ENCODE peak calls at places on chromosome 10, in seven cellular contexts. One of them, this sample, is unnamed. For H3K4me1, the result is how much of the 10 kb centered on the place peaks cover.

GRCh38 chr10:69880301-69881081 is 78.8 kb downstream of the COL13A1 start:
- DNase-seq in Peyer's patch: no peak
- DNase-seq in transverse colon: no peak
- DNase-seq in heart left ventricle: no peak
- DNase-seq in heart right ventricle: no peak
- DNase-seq in fibroblast of lung: no peak
- DNase-seq in PC-3: no peak
- DNase-seq in this sample: peak

GRCh38 chr10:45375716-45376231 is 1.8 kb downstream of the ALOX5 start:
- DNase-seq in Peyer's patch: no peak
- DNase-seq in transverse colon: no peak
- DNase-seq in heart left ventricle: no peak
- DNase-seq in heart right ventricle: no peak
- DNase-seq in fibroblast of lung: no peak
- DNase-seq in PC-3: no peak
- DNase-seq in this sample: no peak

GRCh38 chr10:86411852-86412550 is 45.4 kb upstream of the GRID1 start:
- DNase-seq in Peyer's patch: no peak
- DNase-seq in transverse colon: no peak
- DNase-seq in heart left ventricle: no peak
- DNase-seq in heart right ventricle: no peak
- DNase-seq in fibroblast of lung: no peak
- DNase-seq in PC-3: no peak
- DNase-seq in this sample: no peak

GRCh38 chr10:58064714-58065528 is 202.8 kb downstream of the IPMK start:
- DNase-seq in Peyer's patch: no peak
- DNase-seq in transverse colon: no peak
- DNase-seq in heart left ventricle: no peak
- DNase-seq in heart right ventricle: peak
- DNase-seq in fibroblast of lung: peak
- DNase-seq in PC-3: peak
- DNase-seq in this sample: no peak

GRCh38 chr10:75187961-75188426 is 22.6 kb upstream of the VDAC2 start:
- DNase-seq in Peyer's patch: peak
- DNase-seq in transverse colon: peak
- DNase-seq in heart left ventricle: peak
- DNase-seq in heart right ventricle: peak
- DNase-seq in fibroblast of lung: peak
- DNase-seq in PC-3: peak
- DNase-seq in this sample: peak

GRCh38 chr10:43252785-43253341 is 14.0 kb downstream of the RASGEF1A start:
- DNase-seq in Peyer's patch: peak
- DNase-seq in transverse colon: no peak
- DNase-seq in heart left ventricle: peak
- DNase-seq in heart right ventricle: peak
- DNase-seq in fibroblast of lung: no peak
- DNase-seq in PC-3: no peak
- DNase-seq in this sample: no peak

GRCh38 chr10:76035010-76035727 is 603.7 kb downstream of the LRMDA start:
- DNase-seq in Peyer's patch: no peak
- DNase-seq in transverse colon: no peak
- DNase-seq in heart left ventricle: no peak
- DNase-seq in heart right ventricle: no peak
- DNase-seq in fibroblast of lung: no peak
- DNase-seq in PC-3: no peak
- DNase-seq in this sample: no peak

GRCh38 chr10:91022390-91022789 is 101.5 kb upstream of the ANKRD1 start:
- DNase-seq in Peyer's patch: no peak
- DNase-seq in transverse colon: no peak
- DNase-seq in heart left ventricle: no peak
- DNase-seq in heart right ventricle: no peak
- DNase-seq in fibroblast of lung: no peak
- DNase-seq in PC-3: no peak
- DNase-seq in this sample: no peak

GRCh38 chr10:49083256-49083655 is 32.1 kb downstream of the VSTM4 start:
- DNase-seq in Peyer's patch: no peak
- DNase-seq in transverse colon: no peak
- DNase-seq in heart left ventricle: peak
- DNase-seq in heart right ventricle: peak
- DNase-seq in fibroblast of lung: peak
- DNase-seq in PC-3: no peak
- DNase-seq in this sample: peak

GRCh38 chr10:110206988-110207804 is at the start of gene MXI1:
- DNase-seq in Peyer's patch: peak
- DNase-seq in transverse colon: peak
- DNase-seq in heart left ventricle: peak
- DNase-seq in heart right ventricle: peak
- DNase-seq in fibroblast of lung: peak
- DNase-seq in PC-3: peak
- DNase-seq in this sample: peak

GRCh38 chr10:74202356-74202755 is 51.3 kb downstream of the ADK start:
- DNase-seq in Peyer's patch: no peak
- DNase-seq in transverse colon: no peak
- DNase-seq in heart left ventricle: no peak
- DNase-seq in heart right ventricle: no peak
- DNase-seq in fibroblast of lung: peak
- DNase-seq in PC-3: no peak
- DNase-seq in this sample: no peak

GRCh38 chr10:86769991-86770390 is 13.6 kb downstream of the BMPR1A start:
- DNase-seq in Peyer's patch: no peak
- DNase-seq in transverse colon: no peak
- DNase-seq in heart left ventricle: no peak
- DNase-seq in heart right ventricle: no peak
- DNase-seq in fibroblast of lung: no peak
- DNase-seq in PC-3: no peak
- DNase-seq in this sample: no peak

DNA sequence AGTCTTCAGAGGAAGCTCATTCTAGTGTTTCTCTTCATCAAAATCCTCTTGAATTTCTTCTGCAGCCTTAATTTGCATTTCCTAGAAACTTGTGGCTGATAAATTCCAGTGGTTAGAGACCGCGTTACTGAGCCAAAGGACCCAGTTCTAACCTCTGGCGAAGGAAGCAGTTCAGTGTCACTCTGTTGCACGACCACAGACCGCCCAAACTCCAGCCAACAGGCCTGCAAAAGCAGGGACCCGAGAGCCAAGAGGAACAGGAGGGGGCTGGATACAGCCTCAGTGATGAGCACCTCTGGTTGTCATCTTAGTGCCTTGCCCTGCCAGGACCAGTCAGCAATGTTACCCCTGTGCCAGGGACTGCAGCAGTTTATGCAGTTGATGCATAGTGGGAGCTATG is 70.0 kb downstream of the AFAP1L2 start:
- DNase-seq in Peyer's patch: no peak
- DNase-seq in transverse colon: no peak
- DNase-seq in heart left ventricle: no peak
- DNase-seq in heart right ventricle: no peak
- DNase-seq in fibroblast of lung: no peak
- DNase-seq in PC-3: no peak
- DNase-seq in this sample: peak
- H3K4me1 ChIP-seq in Peyer's patch: under half
- H3K4me1 ChIP-seq in transverse colon: under half
- H3K4me1 ChIP-seq in heart left ventricle: under half
- H3K4me1 ChIP-seq in heart right ventricle: under half
- H3K4me1 ChIP-seq in fibroblast of lung: under half
- H3K4me1 ChIP-seq in PC-3: under half
- H3K4me1 ChIP-seq in this sample: under half

GRCh38 chr10:80464557-80465466 is 10.7 kb downstream of the TSPAN14 start:
- DNase-seq in Peyer's patch: peak
- DNase-seq in transverse colon: no peak
- DNase-seq in heart left ventricle: peak
- DNase-seq in heart right ventricle: peak
- DNase-seq in fibroblast of lung: no peak
- DNase-seq in PC-3: no peak
- DNase-seq in this sample: peak

GRCh38 chr10:80468002-80468401 is 13.9 kb downstream of the TSPAN14 start:
- DNase-seq in Peyer's patch: peak
- DNase-seq in transverse colon: peak
- DNase-seq in heart left ventricle: peak
- DNase-seq in heart right ventricle: peak
- DNase-seq in fibroblast of lung: no peak
- DNase-seq in PC-3: no peak
- DNase-seq in this sample: peak

GRCh38 chr10:80466724-80467326 is 12.7 kb downstream of the TSPAN14 start:
- DNase-seq in Peyer's patch: no peak
- DNase-seq in transverse colon: no peak
- DNase-seq in heart left ventricle: no peak
- DNase-seq in heart right ventricle: no peak
- DNase-seq in fibroblast of lung: no peak
- DNase-seq in PC-3: no peak
- DNase-seq in this sample: no peak

GRCh38 chr10:80463868-80464267 is 9.8 kb downstream of the TSPAN14 start:
- DNase-seq in Peyer's patch: peak
- DNase-seq in transverse colon: no peak
- DNase-seq in heart left ventricle: no peak
- DNase-seq in heart right ventricle: no peak
- DNase-seq in fibroblast of lung: no peak
- DNase-seq in PC-3: no peak
- DNase-seq in this sample: no peak

DNA sequence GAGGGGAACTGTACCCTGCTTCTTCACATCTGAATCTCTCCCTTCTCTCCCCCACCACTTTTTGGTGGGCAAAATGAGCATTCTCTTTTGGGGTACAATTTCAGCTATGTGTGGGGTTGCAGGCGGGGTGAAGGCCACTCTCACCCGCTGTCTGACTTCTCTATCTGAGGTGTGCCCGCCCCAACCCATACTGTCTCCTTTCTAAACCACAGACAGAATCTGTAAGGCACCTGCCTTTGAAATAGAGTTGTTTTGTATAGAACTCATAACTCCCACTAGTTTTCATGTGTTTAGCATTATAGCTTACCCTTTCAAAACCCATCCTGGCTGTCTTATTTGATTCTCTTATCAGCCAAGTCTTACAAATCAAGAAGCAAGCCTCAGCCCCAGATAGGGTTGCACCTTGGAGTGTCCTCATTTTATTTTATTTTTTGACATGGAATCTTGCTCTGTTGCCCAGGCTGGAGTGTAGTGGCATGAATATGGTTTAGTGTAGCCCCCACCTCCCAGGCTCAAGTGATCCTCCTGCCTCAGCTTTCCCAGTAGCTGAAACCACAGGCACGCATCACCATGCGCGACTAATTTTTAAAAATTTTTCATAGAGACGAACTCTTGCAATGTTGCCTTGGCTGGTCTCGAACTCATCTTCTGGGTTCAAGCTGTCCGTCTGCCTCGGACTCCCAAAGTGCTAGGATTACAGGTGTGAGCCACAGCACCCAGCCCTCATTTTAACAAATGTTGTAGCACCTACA is 11.9 kb downstream of the TSPAN14 start:
- DNase-seq in Peyer's patch: peak
- DNase-seq in transverse colon: no peak
- DNase-seq in heart left ventricle: no peak
- DNase-seq in heart right ventricle: no peak
- DNase-seq in fibroblast of lung: no peak
- DNase-seq in PC-3: no peak
- DNase-seq in this sample: peak
- H3K4me1 ChIP-seq in Peyer's patch: under half
- H3K4me1 ChIP-seq in transverse colon: half or more
- H3K4me1 ChIP-seq in heart left ventricle: half or more
- H3K4me1 ChIP-seq in heart right ventricle: half or more
- H3K4me1 ChIP-seq in fibroblast of lung: under half
- H3K4me1 ChIP-seq in PC-3: under half
- H3K4me1 ChIP-seq in this sample: half or more

DNA sequence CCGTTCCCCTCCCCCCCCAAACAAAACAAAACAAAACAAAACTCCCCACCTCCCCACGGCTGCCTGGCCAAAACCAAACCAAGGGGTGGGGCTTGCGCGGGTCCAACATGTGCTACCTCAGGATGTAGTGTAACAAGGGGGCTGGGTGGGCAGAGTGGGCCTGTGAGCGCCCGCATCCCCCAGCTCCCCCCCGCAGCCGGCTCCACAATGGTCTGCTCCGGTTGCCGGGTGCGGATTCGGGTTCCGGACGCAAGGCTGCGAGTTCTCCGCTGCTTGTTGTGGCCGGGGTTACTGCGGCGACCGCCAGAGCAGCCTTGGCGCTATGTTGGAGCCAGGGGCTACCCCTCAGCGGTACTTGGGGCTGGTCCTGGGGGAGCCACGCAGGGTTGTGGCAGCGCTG is 4.9 kb downstream of the C10orf143 start:
- DNase-seq in Peyer's patch: no peak
- DNase-seq in transverse colon: no peak
- DNase-seq in heart left ventricle: no peak
- DNase-seq in heart right ventricle: no peak
- DNase-seq in fibroblast of lung: no peak
- DNase-seq in PC-3: no peak
- DNase-seq in this sample: no peak
- H3K4me1 ChIP-seq in Peyer's patch: under half
- H3K4me1 ChIP-seq in transverse colon: under half
- H3K4me1 ChIP-seq in heart left ventricle: under half
- H3K4me1 ChIP-seq in heart right ventricle: under half
- H3K4me1 ChIP-seq in fibroblast of lung: under half
- H3K4me1 ChIP-seq in PC-3: under half
- H3K4me1 ChIP-seq in this sample: under half

GRCh38 chr10:124722812-124723783 is 21.1 kb downstream of the FAM53B start:
- DNase-seq in Peyer's patch: peak
- DNase-seq in transverse colon: peak
- DNase-seq in heart left ventricle: no peak
- DNase-seq in heart right ventricle: no peak
- DNase-seq in fibroblast of lung: no peak
- DNase-seq in PC-3: no peak
- DNase-seq in this sample: peak

GRCh38 chr10:124717358-124717757 is 26.8 kb downstream of the FAM53B start:
- DNase-seq in Peyer's patch: no peak
- DNase-seq in transverse colon: no peak
- DNase-seq in heart left ventricle: no peak
- DNase-seq in heart right ventricle: no peak
- DNase-seq in fibroblast of lung: no peak
- DNase-seq in PC-3: no peak
- DNase-seq in this sample: no peak

GRCh38 chr10:124721295-124722052 is 22.7 kb downstream of the FAM53B start:
- DNase-seq in Peyer's patch: peak
- DNase-seq in transverse colon: peak
- DNase-seq in heart left ventricle: no peak
- DNase-seq in heart right ventricle: peak
- DNase-seq in fibroblast of lung: peak
- DNase-seq in PC-3: no peak
- DNase-seq in this sample: peak

GRCh38 chr10:124717911-124718734 is 26.1 kb downstream of the FAM53B start:
- DNase-seq in Peyer's patch: peak
- DNase-seq in transverse colon: no peak
- DNase-seq in heart left ventricle: no peak
- DNase-seq in heart right ventricle: no peak
- DNase-seq in fibroblast of lung: no peak
- DNase-seq in PC-3: no peak
- DNase-seq in this sample: peak

DNA sequence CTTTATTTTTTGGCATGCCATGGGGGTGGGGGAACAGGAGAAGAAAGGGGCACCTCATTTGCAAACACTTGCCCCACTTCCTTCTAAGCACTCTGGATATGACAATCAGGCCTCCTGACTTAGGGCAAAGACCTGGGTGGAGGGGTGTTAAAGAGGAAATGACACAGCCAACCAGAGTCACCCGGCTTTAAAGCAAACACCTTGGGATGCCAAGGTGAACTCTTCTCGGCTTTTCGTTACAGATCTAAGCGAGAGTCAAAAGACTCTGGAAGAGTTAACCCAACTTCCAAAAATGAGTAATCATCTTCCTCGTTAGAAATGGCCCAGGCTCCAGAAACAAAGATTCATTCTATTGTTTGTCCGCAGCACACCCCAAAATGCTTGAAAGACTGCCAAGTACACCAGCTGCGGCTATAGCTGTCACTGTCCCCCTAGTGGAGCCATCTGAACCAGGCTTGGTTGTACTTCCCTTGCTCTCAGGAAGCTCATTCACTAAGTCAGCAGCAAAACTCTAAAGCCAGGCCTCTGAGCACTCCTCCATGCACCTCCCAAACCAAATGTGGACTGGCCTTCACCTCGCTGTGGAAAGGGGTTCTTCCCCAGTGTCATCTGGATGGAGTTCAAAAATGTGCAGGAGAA is 24.8 kb downstream of the FAM53B start:
- DNase-seq in Peyer's patch: peak
- DNase-seq in transverse colon: peak
- DNase-seq in heart left ventricle: peak
- DNase-seq in heart right ventricle: peak
- DNase-seq in fibroblast of lung: peak
- DNase-seq in PC-3: peak
- DNase-seq in this sample: peak
- H3K4me1 ChIP-seq in Peyer's patch: under half
- H3K4me1 ChIP-seq in transverse colon: half or more
- H3K4me1 ChIP-seq in heart left ventricle: half or more
- H3K4me1 ChIP-seq in heart right ventricle: half or more
- H3K4me1 ChIP-seq in fibroblast of lung: under half
- H3K4me1 ChIP-seq in PC-3: under half
- H3K4me1 ChIP-seq in this sample: half or more